ENCODE peak calls at places on chromosomes 1 and 21, in six cellular contexts. One of them, this sample, is unnamed.

GRCh38 chr1:100575406-100575805 is 37.5 kb downstream of the GPR88 start:
- DNase-seq in myocyte: no peak
- DNase-seq in NCI-H1436: no peak
- DNase-seq in K562: no peak
- DNase-seq in GDM1: no peak
- DNase-seq in tibial nerve: no peak
- DNase-seq in this sample: no peak

GRCh38 chr1:243712890-243713425 is 137.1 kb downstream of the AKT3 start:
- DNase-seq in GDM1: no peak
- DNase-seq in myocyte: no peak
- DNase-seq in tibial nerve: no peak
- DNase-seq in NCI-H1436: no peak
- DNase-seq in K562: no peak
- DNase-seq in this sample: no peak

GRCh38 chr1:115062542-115063004 is 26.7 kb downstream of the TSPAN2 start:
- DNase-seq in myocyte: peak; percentile 50
- DNase-seq in NCI-H1436: no peak
- DNase-seq in GDM1: peak; percentile 60
- DNase-seq in tibial nerve: no peak
- DNase-seq in K562: no peak
- DNase-seq in this sample: no peak

GRCh38 chr21:38300180-38300579 is 43.4 kb downstream of the KCNJ15 start:
- DNase-seq in NCI-H1436: no peak
- DNase-seq in GDM1: no peak
- DNase-seq in K562: no peak
- DNase-seq in tibial nerve: no peak
- DNase-seq in myocyte: no peak
- DNase-seq in this sample: no peak

GRCh38 chr1:210241121-210241520 is 8.5 kb downstream of the SERTAD4 start:
- DNase-seq in myocyte: no peak
- DNase-seq in tibial nerve: no peak
- DNase-seq in GDM1: no peak
- DNase-seq in K562: no peak
- DNase-seq in NCI-H1436: no peak
- DNase-seq in this sample: no peak

GRCh38 chr1:101996830-101997485 is at the start of gene OLFM3:
- DNase-seq in myocyte: peak; percentile 17
- DNase-seq in K562: no peak
- DNase-seq in NCI-H1436: no peak
- DNase-seq in tibial nerve: no peak
- DNase-seq in GDM1: no peak
- DNase-seq in this sample: peak; percentile 38

GRCh38 chr1:231512147-231512698 is 16.2 kb upstream of the TSNAX start:
- DNase-seq in GDM1: no peak
- DNase-seq in myocyte: peak; percentile 18
- DNase-seq in NCI-H1436: no peak
- DNase-seq in K562: no peak
- DNase-seq in tibial nerve: no peak
- DNase-seq in this sample: no peak

GRCh38 chr1:228799929-228800328 is 64.7 kb downstream of the RHOU start:
- DNase-seq in NCI-H1436: no peak
- DNase-seq in K562: no peak
- DNase-seq in GDM1: no peak
- DNase-seq in tibial nerve: no peak
- DNase-seq in myocyte: no peak
- DNase-seq in this sample: no peak

GRCh38 chr1:115457295-115457694 is 119.2 kb upstream of the NGF start:
- DNase-seq in GDM1: no peak
- DNase-seq in myocyte: no peak
- DNase-seq in K562: no peak
- DNase-seq in tibial nerve: no peak
- DNase-seq in NCI-H1436: peak; percentile 59
- DNase-seq in this sample: no peak

GRCh38 chr1:161727343-161727924 is 6.1 kb downstream of the FCRLB start:
- DNase-seq in tibial nerve: no peak
- DNase-seq in GDM1: peak; percentile 7
- DNase-seq in K562: no peak
- DNase-seq in NCI-H1436: no peak
- DNase-seq in myocyte: peak; percentile 70
- DNase-seq in this sample: no peak

GRCh38 chr1:47459263-47459788 is 21.5 kb downstream of the FOXD2 start:
- DNase-seq in myocyte: no peak
- DNase-seq in tibial nerve: no peak
- DNase-seq in GDM1: no peak
- DNase-seq in K562: no peak
- DNase-seq in NCI-H1436: peak; percentile 62
- DNase-seq in this sample: no peak

GRCh38 chr21:32947736-32948135 is 78.0 kb upstream of the OLIG2 start:
- DNase-seq in GDM1: no peak
- DNase-seq in NCI-H1436: no peak
- DNase-seq in tibial nerve: no peak
- DNase-seq in K562: no peak
- DNase-seq in myocyte: no peak
- DNase-seq in this sample: no peak

GRCh38 chr1:89259283-89259971 is 13.2 kb downstream of the GBP5 start:
- DNase-seq in myocyte: no peak
- DNase-seq in NCI-H1436: no peak
- DNase-seq in tibial nerve: no peak
- DNase-seq in K562: no peak
- DNase-seq in GDM1: peak; percentile 77
- DNase-seq in this sample: no peak

GRCh38 chr1:228070851-228071250 is 11.7 kb upstream of the ARF1 start:
- DNase-seq in NCI-H1436: no peak
- DNase-seq in K562: no peak
- DNase-seq in GDM1: no peak
- DNase-seq in myocyte: no peak
- DNase-seq in tibial nerve: no peak
- DNase-seq in this sample: no peak

This sample was measured in occipital lobe.